ENCODE peak calls at places on chromosomes 12 and 14, in eight cellular contexts. J is ascending aorta, V is AG09309, P is cardiac muscle cell, U is omental fat pad, I is mesothelial cell of epicardium, Q is astrocyte, Z is progenitor cell of endocrine pancreas. Y is an unnamed sample.
A peak's percentile ranks its signal among the peaks of the same experiment; 100 is the strongest.

GRCh38 chr12:113098428-113099028 is 37.0 kb downstream of the RASAL1 start:
- DNase-seq in P (peak; percentile 77), I (no peak), U (peak; percentile 76), Q (peak; percentile 83), V (peak; percentile 63), Z (peak; percentile 71), J (no peak), Y (peak; percentile 85)

GRCh38 chr14:23186913-23187654 is 3.6 kb upstream of the SLC7A8 start:
- DNase-seq in I (no peak), V (no peak), J (no peak), P (peak; percentile 66), Z (no peak), Q (peak; percentile 43), U (no peak), Y (peak; percentile 27)

GRCh38 chr12:94100990-94101901 is 47.1 kb upstream of the PLXNC1 start:
- DNase-seq in V (no peak), U (peak; percentile 57), Q (peak; percentile 32), I (peak; percentile 75), J (no peak), Z (peak; percentile 79), P (peak; percentile 84), Y (peak; percentile 90)

GRCh38 chr14:22614240-22614799 is 16.2 kb downstream of the ABHD4 start:
- DNase-seq in V (peak; percentile 99), Q (peak; percentile 99), P (peak; percentile 65), U (no peak), J (no peak), Z (no peak), I (no peak), Y (no peak)

GRCh38 chr12:18888062-18888461 is 150.1 kb downstream of the CAPZA3 start:
- DNase-seq in U (no peak), I (no peak), V (no peak), Z (no peak), P (no peak), J (no peak), Q (peak; percentile 14), Y (no peak)

GRCh38 chr14:104797112-104798044 is 1.8 kb upstream of the AKT1 start:
- DNase-seq in Q (no peak), V (no peak), J (no peak), U (no peak), Z (no peak), P (peak; percentile 77), I (no peak), Y (peak; percentile 86)

GRCh38 chr12:91219511-91219910 is 36.9 kb upstream of the DCN start:
- DNase-seq in I (no peak), Q (no peak), U (no peak), J (no peak), Z (no peak), V (peak; percentile 69), P (no peak), Y (no peak)

GRCh38 chr14:88045705-88046104 is 40.8 kb downstream of the GPR65 start:
- DNase-seq in I (no peak), Z (no peak), P (no peak), V (no peak), U (no peak), Q (no peak), J (no peak), Y (no peak)

GRCh38 chr12:113961921-113962710 is 4.0 kb downstream of the RBM19 start:
- DNase-seq in U (no peak), Z (no peak), J (no peak), V (no peak), I (no peak), P (no peak), Q (no peak), Y (no peak)

GRCh38 chr14:53011053-53011462 is 60.2 kb upstream of the FERMT2 start:
- DNase-seq in Z (no peak), V (peak; percentile 97), Q (peak; percentile 99), J (no peak), P (peak; percentile 30), I (no peak), U (peak; percentile 49), Y (no peak)

GRCh38 chr12:105507311-105508035 is 177.0 kb downstream of the C12orf75 start:
- DNase-seq in U (no peak), P (no peak), I (no peak), Q (peak; percentile 61), Z (no peak), V (no peak), J (no peak), Y (no peak)

GRCh38 chr12:124655317-124656213 is 88.2 kb upstream of the NCOR2 start:
- DNase-seq in J (no peak), Z (no peak), I (no peak), V (no peak), P (peak; percentile 71), U (peak; percentile 41), Q (peak; percentile 95), Y (peak; percentile 87)

GRCh38 chr12:31591308-31591901 is 469 bp upstream of the DENND5B start:
- DNase-seq in Z (peak; percentile 18), U (no peak), I (no peak), V (no peak), P (peak; percentile 83), Q (no peak), J (no peak), Y (peak; percentile 13)

GRCh38 chr12:76241371-76241770 is 106.8 kb downstream of the BBS10 start:
- DNase-seq in J (no peak), U (no peak), Z (no peak), I (no peak), Q (no peak), P (no peak), V (no peak), Y (no peak)

GRCh38 chr12:32312049-32312670 is 87.2 kb upstream of the FGD4 start:
- DNase-seq in V (peak; percentile 55), Q (peak; percentile 55), I (no peak), P (peak; percentile 59), J (no peak), Z (no peak), U (no peak), Y (no peak)

GRCh38 chr14:68335312-68335711 is 457.6 kb downstream of the ZFP36L1 start:
- DNase-seq in J (no peak), P (no peak), Q (no peak), Z (no peak), V (no peak), I (no peak), U (no peak), Y (no peak)

GRCh38 chr12:50620050-50620974 is 115.5 kb downstream of the DIP2B start:
- DNase-seq in J (no peak), Q (peak; percentile 96), Z (no peak), U (no peak), P (peak; percentile 57), V (peak; percentile 70), I (no peak), Y (no peak)
- TF ChIP-seq CTCF in J (no peak), Q (no peak), Z (no peak), U (no peak), P (peak; percentile 16), V (peak; percentile 23), I (no peak), Y (no peak)

GRCh38 chr12:110861729-110862128 is 14.9 kb downstream of the CCDC63 start:
- DNase-seq in Z (no peak), J (no peak), I (no peak), V (no peak), Q (no peak), U (no peak), P (no peak), Y (no peak)
- TF ChIP-seq CTCF in Z (no peak), J (no peak), I (no peak), V (no peak), Q (no peak), U (no peak), P (no peak), Y (no peak)

DNA sequence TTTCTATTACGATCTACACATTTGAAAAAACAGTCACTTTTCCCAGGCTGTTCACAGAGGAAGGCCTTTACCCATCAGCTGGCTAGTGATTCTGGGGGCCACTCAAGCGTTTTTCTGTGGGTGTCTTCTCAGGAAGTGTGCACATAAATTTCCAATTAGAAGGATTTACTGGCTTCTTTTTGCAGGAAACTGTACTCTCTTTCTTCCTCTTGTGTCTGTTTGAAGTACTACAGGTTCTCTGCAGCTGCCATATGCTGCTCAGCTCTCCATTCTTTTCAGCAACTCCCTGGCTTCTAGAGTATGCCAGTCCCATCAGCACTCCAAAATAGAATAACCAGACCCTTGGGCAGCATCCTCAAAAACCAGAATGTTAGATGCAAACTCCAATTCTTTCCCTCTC is 110.4 kb upstream of the NAV3 start:
- DNase-seq in Z (no peak), U (no peak), P (no peak), Q (no peak), J (no peak), V (no peak), I (no peak), Y (no peak)
- TF ChIP-seq CTCF in Z (peak; percentile 29), U (no peak), P (peak; percentile 32), Q (no peak), J (no peak), V (peak; percentile 38), I (peak; percentile 15), Y (peak; percentile 25)

GRCh38 chr12:97960741-97961608 is 498.4 kb downstream of the RMST start:
- DNase-seq in U (no peak), P (peak; percentile 64), I (no peak), J (no peak), Z (peak; percentile 27), V (no peak), Q (peak; percentile 2), Y (peak; percentile 39)
- TF ChIP-seq CTCF in U (no peak), P (peak; percentile 55), I (peak; percentile 72), J (peak; percentile 18), Z (peak; percentile 87), V (no peak), Q (peak; percentile 58), Y (peak; percentile 80)

DNA sequence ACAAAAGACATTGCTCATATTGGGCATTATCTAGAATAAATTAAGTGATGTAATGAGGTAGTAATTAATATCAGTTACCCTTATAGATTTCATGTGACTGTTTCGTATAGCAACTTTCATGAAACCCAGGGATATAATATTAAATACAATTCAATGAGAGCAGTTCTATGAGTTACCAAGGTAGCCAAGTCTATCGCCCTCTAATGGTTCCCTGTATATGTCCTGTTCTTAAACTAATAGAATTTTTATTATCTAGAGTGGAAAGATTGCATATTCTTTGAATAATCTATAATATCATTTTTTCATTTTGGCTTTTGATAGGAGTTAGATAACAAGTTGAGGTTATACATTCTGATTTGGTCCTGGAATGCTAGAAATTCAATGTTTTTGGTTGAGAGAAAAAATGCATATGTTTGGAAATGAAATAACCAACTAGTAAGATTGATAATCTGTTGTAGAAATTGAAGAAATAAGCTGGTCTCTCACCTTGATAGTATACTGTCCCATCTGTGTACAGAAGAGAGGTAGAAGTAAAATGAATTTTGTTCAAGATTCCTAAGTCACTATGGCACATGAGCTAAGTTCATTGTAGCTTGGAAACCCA is 59.7 kb downstream of the SCFD1 start:
- DNase-seq in J (no peak), Z (no peak), Q (no peak), I (no peak), V (no peak), U (no peak), P (peak; percentile 5), Y (no peak)
- TF ChIP-seq CTCF in J (peak; percentile 11), Z (peak; percentile 53), Q (peak; percentile 27), I (no peak), V (peak; percentile 31), U (no peak), P (peak; percentile 48), Y (peak; percentile 63)

GRCh38 chr14:64628940-64629403 is 75.3 kb upstream of the PLEKHG3 start:
- DNase-seq in I (no peak), P (no peak), U (no peak), J (no peak), Q (peak; percentile 93), Z (no peak), V (peak; percentile 87), Y (no peak)
- TF ChIP-seq CTCF in I (no peak), P (no peak), U (no peak), J (no peak), Q (no peak), Z (no peak), V (no peak), Y (no peak)

Y was measured in glutamatergic neuron.